ENCODE peak calls at places on chromosomes 11 and 22, in eight cellular contexts. D is PC-3, P is cardiac muscle cell, W is osteocyte, K is left ventricle myocardium inferior, Y is astrocyte of the spinal cord, H is cardiac fibroblast, X is foreskin fibroblast. U is an unnamed sample.

GRCh38 chr22:49373801-49374226 is 453.9 kb downstream of the BRD1 start:
- DNase-seq in D (no peak), P (no peak), W (peak; percentile 70), K (no peak), Y (no peak), H (no peak), X (no peak), U (no peak)

GRCh38 chr11:84260862-84261261 is 974.7 kb upstream of the CCDC90B start:
- DNase-seq in D (no peak), P (no peak), W (no peak), K (no peak), Y (peak; percentile 33), H (no peak), X (no peak), U (no peak)

GRCh38 chr11:86484164-86484794 is 109.6 kb downstream of the CCDC81 start:
- DNase-seq in D (peak; percentile 92), P (peak; percentile 86), W (peak; percentile 89), K (peak; percentile 35), Y (peak; percentile 97), H (peak; percentile 91), X (peak; percentile 92), U (peak; percentile 100)

GRCh38 chr11:128695539-128696221 is 1.8 kb downstream of the FLI1 start:
- DNase-seq in D (no peak), P (peak; percentile 73), W (no peak), K (no peak), Y (peak; percentile 37), H (peak; percentile 62), X (no peak), U (peak; percentile 39)

GRCh38 chr11:27600656-27601055 is 94.1 kb upstream of the LIN7C start:
- DNase-seq in D (no peak), P (no peak), W (no peak), K (no peak), Y (no peak), H (no peak), X (no peak), U (no peak)

GRCh38 chr11:31557991-31558390 is 48.4 kb downstream of the ELP4 start:
- DNase-seq in D (no peak), P (peak; percentile 23), W (no peak), K (no peak), Y (peak; percentile 9), H (peak; percentile 43), X (no peak), U (peak; percentile 2)

GRCh38 chr11:112658521-112658920 is 302.7 kb upstream of the NCAM1 start:
- DNase-seq in D (no peak), P (no peak), W (no peak), K (no peak), Y (no peak), H (no peak), X (no peak), U (no peak)

GRCh38 chr11:36155770-36156485 is 133.3 kb downstream of the COMMD9 start:
- DNase-seq in D (peak; percentile 57), P (peak; percentile 60), W (no peak), K (no peak), Y (peak; percentile 42), H (peak; percentile 34), X (peak; percentile 53), U (peak; percentile 58)

GRCh38 chr11:61976420-61976800 is 9.0 kb upstream of the FTH1 start:
- DNase-seq in D (no peak), P (no peak), W (no peak), K (no peak), Y (no peak), H (no peak), X (no peak), U (no peak)

GRCh38 chr22:29203456-29203855 is 2.2 kb upstream of the EMID1 start:
- DNase-seq in D (no peak), P (no peak), W (no peak), K (no peak), Y (no peak), H (no peak), X (no peak), U (no peak)

GRCh38 chr22:43722444-43722843 is 89.7 kb downstream of the EFCAB6 start:
- DNase-seq in D (no peak), P (no peak), W (no peak), K (no peak), Y (no peak), H (no peak), X (no peak), U (no peak)

GRCh38 chr11:77191823-77192495 is 63.9 kb downstream of the MYO7A start:
- DNase-seq in D (peak; percentile 99), P (peak; percentile 64), W (no peak), K (no peak), Y (peak; percentile 25), H (peak; percentile 54), X (no peak), U (peak; percentile 9)

GRCh38 chr11:76626921-76627391 is 43.6 kb downstream of the LRRC32 start:
- DNase-seq in D (peak; percentile 16), P (peak; percentile 63), W (no peak), K (no peak), Y (peak; percentile 75), H (peak; percentile 46), X (no peak), U (no peak)

GRCh38 chr22:49433717-49434611 is 393.7 kb downstream of the BRD1 start:
- DNase-seq in D (peak; percentile 58), P (no peak), W (peak; percentile 80), K (no peak), Y (no peak), H (no peak), X (no peak), U (no peak)

GRCh38 chr22:22959147-22959827 is 71.7 kb downstream of the IGLL5 start:
- DNase-seq in D (peak; percentile 80), P (peak; percentile 83), W (no peak), K (peak; percentile 45), Y (peak; percentile 67), H (peak; percentile 74), X (peak; percentile 80), U (peak; percentile 74)

GRCh38 chr11:8790964-8791363 is 108.4 kb downstream of the RPL27A start:
- DNase-seq in D (no peak), P (no peak), W (no peak), K (no peak), Y (no peak), H (no peak), X (no peak), U (no peak)

GRCh38 chr11:96242971-96243647 is 99.9 kb downstream of the MAML2 start:
- DNase-seq in D (peak; percentile 95), P (peak; percentile 99), W (peak; percentile 96), K (peak; percentile 94), Y (peak; percentile 99), H (peak; percentile 99), X (peak; percentile 98), U (peak; percentile 97)

GRCh38 chr11:64619811-64620285 is 28.8 kb downstream of the SLC22A12 start:
- DNase-seq in D (peak; percentile 38), P (peak; percentile 86), W (no peak), K (no peak), Y (peak; percentile 16), H (peak; percentile 80), X (peak; percentile 54), U (peak; percentile 71)

GRCh38 chr11:64621283-64622019 is 30.4 kb downstream of the SLC22A12 start:
- DNase-seq in D (no peak), P (no peak), W (no peak), K (no peak), Y (no peak), H (no peak), X (no peak), U (no peak)

GRCh38 chr11:64616817-64617216 is 25.8 kb downstream of the SLC22A12 start:
- DNase-seq in D (no peak), P (no peak), W (no peak), K (no peak), Y (no peak), H (no peak), X (no peak), U (no peak)

GRCh38 chr11:64620286-64620962 is 29.4 kb downstream of the SLC22A12 start:
- DNase-seq in D (no peak), P (peak; percentile 25), W (no peak), K (no peak), Y (no peak), H (peak; percentile 65), X (no peak), U (peak; percentile 13)

GRCh38 chr11:64619196-64619595 is 28.2 kb downstream of the SLC22A12 start:
- DNase-seq in D (no peak), P (no peak), W (no peak), K (no peak), Y (no peak), H (no peak), X (no peak), U (no peak)
- TF ChIP-seq CTCF in D (no peak), P (no peak), W (no peak), K (no peak), Y (no peak), H (no peak), X (no peak), U (no peak)

GRCh38 chr22:37051629-37052385 is at the start of gene KCTD17:
- DNase-seq in D (peak; percentile 58), P (peak; percentile 82), W (peak; percentile 90), K (peak; percentile 79), Y (peak; percentile 64), H (peak; percentile 76), X (peak; percentile 92), U (peak; percentile 51)
- TF ChIP-seq CTCF in D (no peak), P (no peak), W (no peak), K (no peak), Y (no peak), H (no peak), X (no peak), U (no peak)

DNA sequence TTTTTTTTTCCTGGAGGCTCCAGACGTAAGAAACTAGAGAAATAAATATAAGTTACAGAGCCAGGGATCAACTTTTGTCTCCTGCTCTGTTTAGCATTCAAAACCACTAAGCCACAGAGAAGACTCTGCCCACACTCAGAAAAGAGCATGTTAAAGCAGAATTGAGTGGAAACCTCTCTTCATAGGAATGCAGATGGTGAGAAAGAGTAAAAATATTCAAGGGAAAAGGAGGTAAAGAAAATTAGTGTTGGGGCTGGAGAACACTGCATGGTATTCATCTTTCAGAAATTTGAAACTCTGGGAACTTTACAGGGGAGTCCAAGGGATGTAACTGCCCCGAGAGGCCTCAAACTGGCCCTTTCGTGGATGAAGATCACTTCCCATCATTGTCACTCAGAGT is 65.1 kb downstream of the CLMP start:
- DNase-seq in D (no peak), P (peak; percentile 41), W (no peak), K (no peak), Y (peak; percentile 84), H (no peak), X (peak; percentile 63), U (peak; percentile 60)
- TF ChIP-seq CTCF in D (no peak), P (no peak), W (no peak), K (no peak), Y (no peak), H (no peak), X (no peak), U (no peak)

GRCh38 chr11:123233280-123233977 is 38.4 kb upstream of the CLMP start:
- DNase-seq in D (no peak), P (no peak), W (no peak), K (no peak), Y (no peak), H (peak; percentile 37), X (no peak), U (no peak)

GRCh38 chr11:123235687-123236261 is 40.7 kb upstream of the CLMP start:
- DNase-seq in D (no peak), P (peak; percentile 92), W (no peak), K (no peak), Y (peak; percentile 50), H (peak; percentile 86), X (peak; percentile 69), U (peak; percentile 92)

GRCh38 chr11:123233978-123234340 is 38.9 kb upstream of the CLMP start:
- DNase-seq in D (no peak), P (no peak), W (no peak), K (no peak), Y (no peak), H (peak; percentile 42), X (peak; percentile 55), U (no peak)

GRCh38 chr11:123238297-123238696 is 43.2 kb upstream of the CLMP start:
- DNase-seq in D (no peak), P (peak; percentile 94), W (no peak), K (peak; percentile 32), Y (peak; percentile 33), H (peak; percentile 96), X (peak; percentile 96), U (peak; percentile 93)

GRCh38 chr11:123235117-123235686 is 40.2 kb upstream of the CLMP start:
- DNase-seq in D (peak; percentile 50), P (peak; percentile 66), W (no peak), K (peak; percentile 48), Y (no peak), H (peak; percentile 44), X (peak; percentile 53), U (peak; percentile 54)
- TF ChIP-seq CTCF in D (peak; percentile 83), P (peak; percentile 79), W (peak; percentile 56), K (peak; percentile 58), Y (peak; percentile 65), H (peak; percentile 67), X (peak; percentile 47), U (peak; percentile 79)

U was measured in fibroblast of the aortic adventitia.